ENCODE peak calls at places on chromosomes 12 and 14, in eight cellular contexts. O, T, Q, V, I, N, W and J are unnamed samples.

GRCh38 chr14:77076118-77076631 is 21.9 kb upstream of the CIPC start:
- DNase-seq in I (no peak), T (no peak), Q (no peak), N (no peak), W (no peak), V (peak), O (no peak), J (no peak)

GRCh38 chr12:70180140-70180539 is 63.1 kb upstream of the CNOT2 start:
- DNase-seq in O (no peak), W (no peak), V (no peak), T (peak), I (no peak), Q (peak), N (no peak), J (no peak)

GRCh38 chr14:79502751-79503148 is 708.6 kb downstream of the DIO2 start:
- DNase-seq in Q (no peak), V (no peak), W (no peak), O (no peak), T (no peak), N (no peak), I (no peak), J (no peak)

GRCh38 chr14:59363545-59364226 is 101.5 kb downstream of the GPR135 start:
- DNase-seq in V (peak), I (no peak), Q (no peak), T (no peak), N (no peak), O (no peak), W (no peak), J (no peak)

GRCh38 chr12:81329088-81329487 is 251.2 kb downstream of the ACSS3 start:
- DNase-seq in W (no peak), Q (no peak), I (no peak), O (no peak), N (peak), T (peak), V (peak), J (no peak)

GRCh38 chr12:48151103-48151771 is 6.1 kb downstream of the ASB8 start:
- DNase-seq in T (no peak), O (no peak), W (no peak), Q (no peak), I (no peak), V (no peak), N (no peak), J (no peak)

GRCh38 chr12:22828059-22828458 is 203.1 kb downstream of the ETNK1 start:
- DNase-seq in W (no peak), T (no peak), Q (no peak), O (no peak), N (no peak), V (no peak), I (no peak), J (no peak)

GRCh38 chr12:123614531-123614930 is 12.6 kb downstream of the DDX55 start:
- DNase-seq in I (no peak), W (no peak), T (no peak), O (no peak), Q (no peak), V (peak), N (no peak), J (no peak)

GRCh38 chr12:50326636-50327284 is 43.4 kb upstream of the LIMA1 start:
- DNase-seq in I (no peak), N (no peak), T (no peak), W (peak), O (no peak), V (no peak), Q (no peak), J (no peak)

GRCh38 chr12:92538970-92539749 is 163.6 kb upstream of the PLEKHG7 start:
- DNase-seq in I (peak), O (no peak), V (peak), W (no peak), T (no peak), Q (no peak), N (peak), J (no peak)

GRCh38 chr14:58574623-58575022 is 63.1 kb upstream of the DACT1 start:
- DNase-seq in T (no peak), N (no peak), O (no peak), W (no peak), Q (no peak), I (no peak), V (no peak), J (no peak)

GRCh38 chr12:106564678-106565329 is 18.0 kb upstream of the RFX4 start:
- DNase-seq in N (no peak), W (no peak), I (no peak), Q (no peak), O (no peak), T (no peak), V (no peak), J (no peak)

GRCh38 chr12:12630850-12631249 is 19.2 kb downstream of the CREBL2 start:
- DNase-seq in Q (no peak), T (no peak), W (no peak), V (no peak), N (no peak), I (no peak), O (no peak), J (no peak)

GRCh38 chr14:48751293-48751692 is 834.9 kb downstream of the RPS29 start:
- DNase-seq in N (no peak), Q (no peak), O (no peak), W (no peak), I (no peak), T (no peak), V (no peak), J (no peak)

GRCh38 chr14:93970589-93970966 is 5.8 kb downstream of the ASB2 start:
- DNase-seq in O (no peak), Q (no peak), I (peak), W (no peak), T (no peak), N (peak), V (no peak), J (no peak)

GRCh38 chr14:102280376-102280962 is 24.5 kb downstream of the MOK start:
- DNase-seq in O (no peak), I (no peak), V (peak), W (no peak), N (no peak), T (no peak), Q (no peak), J (no peak)

GRCh38 chr14:105974902-105975301 is 448.5 kb downstream of the TMEM121 start:
- DNase-seq in V (no peak), Q (no peak), T (peak), N (no peak), I (peak), O (no peak), W (no peak), J (no peak)

GRCh38 chr14:48373993-48374392 is 698.6 kb upstream of the MDGA2 start:
- DNase-seq in O (no peak), T (no peak), N (no peak), V (no peak), Q (no peak), I (no peak), W (no peak), J (no peak)

GRCh38 chr14:71380271-71380670 is 473.0 kb downstream of the PCNX1 start:
- DNase-seq in O (no peak), I (no peak), Q (no peak), T (no peak), V (peak), W (no peak), N (no peak), J (no peak)

GRCh38 chr12:51694146-51694545 is 103.1 kb downstream of the SCN8A start:
- DNase-seq in I (no peak), T (no peak), O (no peak), Q (no peak), V (no peak), N (no peak), W (no peak), J (no peak)

GRCh38 chr12:115897718-115898117 is 379.8 kb downstream of the MED13L start:
- DNase-seq in V (no peak), Q (no peak), N (no peak), W (no peak), O (no peak), T (no peak), I (no peak), J (no peak)